ENCODE peak calls at places on chromosome 20, in six cellular contexts. C is neural crest cell, Y is GM10248, X is sigmoid colon, M is RWPE1, R is GM12865. L is an unnamed sample.

GRCh38 chr20:37295001-37295400 is 5.5 kb downstream of the MANBAL start:
- DNase-seq in C (no peak), Y (no peak), X (peak; percentile 87), M (peak; percentile 99), R (peak; percentile 47), L (peak; percentile 98)

GRCh38 chr20:46350986-46351267 is 42.6 kb upstream of the CDH22 start:
- DNase-seq in C (no peak), Y (no peak), X (no peak), M (no peak), R (no peak), L (no peak)

GRCh38 chr20:48684501-48685041 is 143.2 kb downstream of the PREX1 start:
- DNase-seq in C (no peak), Y (no peak), X (no peak), M (no peak), R (no peak), L (no peak)

GRCh38 chr20:7772376-7772775 is 167.9 kb downstream of the HAO1 start:
- DNase-seq in C (no peak), Y (no peak), X (no peak), M (peak; percentile 60), R (no peak), L (peak; percentile 81)

GRCh38 chr20:12989586-12989985 is 19.2 kb upstream of the SPTLC3 start:
- DNase-seq in C (no peak), Y (no peak), X (no peak), M (no peak), R (no peak), L (no peak)

GRCh38 chr20:5397418-5397817 is 80.7 kb upstream of the PROKR2 start:
- DNase-seq in C (no peak), Y (no peak), X (no peak), M (peak; percentile 30), R (no peak), L (peak; percentile 35)

GRCh38 chr20:13510837-13511488 is 127.8 kb downstream of the TASP1 start:
- DNase-seq in C (no peak), Y (no peak), X (peak; percentile 71), M (no peak), R (no peak), L (peak; percentile 13)

GRCh38 chr20:38645980-38646858 is 44.6 kb downstream of the ARHGAP40 start:
- DNase-seq in C (peak; percentile 84), Y (peak; percentile 92), X (peak; percentile 74), M (peak; percentile 95), R (peak; percentile 86), L (peak; percentile 21)

GRCh38 chr20:8370774-8371173 is 238.7 kb downstream of the PLCB1 start:
- DNase-seq in C (no peak), Y (no peak), X (no peak), M (no peak), R (no peak), L (no peak)

GRCh38 chr20:41031243-41031619 is 2.6 kb downstream of the TOP1 start:
- DNase-seq in C (no peak), Y (no peak), X (no peak), M (no peak), R (no peak), L (no peak)

GRCh38 chr20:54118220-54119001 is 48.0 kb upstream of the BCAS1 start:
- DNase-seq in C (no peak), Y (no peak), X (no peak), M (no peak), R (no peak), L (no peak)

GRCh38 chr20:16710781-16711180 is 19.0 kb upstream of the SNRPB2 start:
- DNase-seq in C (no peak), Y (no peak), X (no peak), M (no peak), R (peak; percentile 22), L (no peak)

GRCh38 chr20:46207031-46207549 is 89.0 kb downstream of the CD40 start:
- DNase-seq in C (no peak), Y (no peak), X (no peak), M (no peak), R (no peak), L (no peak)

GRCh38 chr20:50464026-50464724 is 46.0 kb upstream of the PTPN1 start:
- DNase-seq in C (peak; percentile 50), Y (peak; percentile 67), X (peak; percentile 88), M (peak; percentile 76), R (peak; percentile 69), L (no peak)

GRCh38 chr20:47352332-47353223 is 3.9 kb downstream of the ZMYND8 start:
- DNase-seq in C (no peak), Y (no peak), X (no peak), M (no peak), R (peak; percentile 36), L (peak; percentile 54)

GRCh38 chr20:57190536-57191265 is 75.7 kb downstream of the BMP7 start:
- DNase-seq in C (no peak), Y (no peak), X (no peak), M (peak; percentile 74), R (no peak), L (peak; percentile 36)

GRCh38 chr20:57065646-57066045 is 200.8 kb downstream of the BMP7 start:
- DNase-seq in C (no peak), Y (no peak), X (no peak), M (no peak), R (no peak), L (peak; percentile 62)

GRCh38 chr20:35237486-35237885 is 11.0 kb downstream of the MMP24 start:
- DNase-seq in C (no peak), Y (no peak), X (no peak), M (no peak), R (no peak), L (no peak)

GRCh38 chr20:49964964-49965780 is 17.6 kb upstream of the SNAI1 start:
- DNase-seq in C (peak; percentile 57), Y (peak; percentile 58), X (peak; percentile 46), M (peak; percentile 60), R (peak; percentile 66), L (no peak)

GRCh38 chr20:41340327-41341055 is at the start of gene LPIN3:
- DNase-seq in C (peak; percentile 68), Y (peak; percentile 87), X (peak; percentile 94), M (peak; percentile 100), R (peak; percentile 57), L (peak; percentile 39)

GRCh38 chr20:34516874-34517542 is 786 bp downstream of the DYNLRB1 start:
- DNase-seq in C (no peak), Y (peak; percentile 54), X (no peak), M (peak; percentile 64), R (peak; percentile 50), L (no peak)

GRCh38 chr20:22698443-22698842 is 114.1 kb upstream of the FOXA2 start:
- DNase-seq in C (no peak), Y (no peak), X (no peak), M (peak; percentile 60), R (no peak), L (no peak)

GRCh38 chr20:35881676-35882075 is 72.6 kb downstream of the SCAND1 start:
- DNase-seq in C (no peak), Y (no peak), X (no peak), M (no peak), R (no peak), L (no peak)

GRCh38 chr20:44496976-44497375 is 21.3 kb downstream of the TTPAL start:
- DNase-seq in C (no peak), Y (no peak), X (peak; percentile 35), M (peak; percentile 97), R (peak; percentile 62), L (peak; percentile 92)

DNA sequence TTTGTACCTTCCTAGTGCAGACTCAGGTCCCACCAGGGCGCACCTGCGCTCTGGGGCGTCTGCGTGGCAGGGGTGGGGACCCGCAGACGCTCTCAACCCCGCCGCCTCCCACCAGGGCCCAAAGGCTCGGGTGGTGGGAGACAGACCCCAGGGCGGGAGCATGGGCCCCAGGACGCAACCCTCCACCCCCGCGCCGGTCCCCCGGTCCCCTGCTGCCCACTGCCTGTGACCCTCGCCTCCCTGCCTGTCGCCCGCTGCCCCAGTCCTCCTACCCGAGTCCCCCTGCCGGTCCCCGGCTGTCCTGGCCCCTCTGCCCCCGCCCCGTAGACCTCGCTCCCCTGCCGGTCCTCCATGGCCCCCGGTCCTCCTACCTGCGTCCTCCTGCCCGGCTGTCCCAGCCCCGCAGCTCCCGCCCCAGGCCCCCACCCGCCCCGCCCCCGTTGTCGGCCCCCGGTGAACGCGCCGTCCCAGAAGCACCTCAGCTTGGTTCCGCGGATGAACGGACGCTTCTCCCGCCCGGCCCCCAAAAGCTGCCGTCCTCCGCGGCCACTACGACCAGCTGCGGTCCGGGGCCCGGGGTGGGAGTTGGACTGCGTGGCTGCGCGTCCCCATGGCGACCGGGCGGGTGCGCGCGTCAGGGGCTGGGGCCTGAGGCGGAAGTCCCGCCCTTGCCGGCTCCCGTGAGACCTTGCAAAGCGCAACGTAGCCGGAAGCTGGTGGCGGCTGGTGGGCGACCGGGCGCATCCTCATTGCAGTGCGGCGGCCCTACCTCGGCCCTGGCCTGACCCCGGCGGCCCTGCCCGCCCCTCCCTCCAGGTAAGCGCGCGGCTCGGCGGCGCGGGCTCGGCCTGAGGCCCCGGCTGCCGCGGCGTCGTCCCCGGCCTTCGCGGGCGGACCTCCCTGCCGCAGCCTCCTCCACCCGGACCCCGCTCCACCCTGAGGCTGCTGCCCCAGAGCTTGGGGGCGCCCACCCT is at the start of gene ARFGAP1:
- DNase-seq in C (peak; percentile 88), Y (peak; percentile 99), X (peak; percentile 94), M (peak; percentile 96), R (peak; percentile 92), L (peak; percentile 83)
- TF ChIP-seq CTCF in C (no peak), Y (no peak), X (no peak), M (no peak), R (no peak), L (no peak)

GRCh38 chr20:11143481-11143880 is 469.7 kb upstream of the JAG1 start:
- DNase-seq in C (no peak), Y (no peak), X (no peak), M (no peak), R (no peak), L (no peak)

GRCh38 chr20:11140359-11140758 is 466.6 kb upstream of the JAG1 start:
- DNase-seq in C (no peak), Y (no peak), X (no peak), M (peak; percentile 63), R (no peak), L (peak; percentile 96)

GRCh38 chr20:11144114-11144513 is 470.3 kb upstream of the JAG1 start:
- DNase-seq in C (no peak), Y (no peak), X (peak; percentile 72), M (peak; percentile 68), R (no peak), L (peak; percentile 97)
- TF ChIP-seq CTCF in C (no peak), Y (no peak), X (no peak), M (no peak), R (no peak), L (no peak)

DNA sequence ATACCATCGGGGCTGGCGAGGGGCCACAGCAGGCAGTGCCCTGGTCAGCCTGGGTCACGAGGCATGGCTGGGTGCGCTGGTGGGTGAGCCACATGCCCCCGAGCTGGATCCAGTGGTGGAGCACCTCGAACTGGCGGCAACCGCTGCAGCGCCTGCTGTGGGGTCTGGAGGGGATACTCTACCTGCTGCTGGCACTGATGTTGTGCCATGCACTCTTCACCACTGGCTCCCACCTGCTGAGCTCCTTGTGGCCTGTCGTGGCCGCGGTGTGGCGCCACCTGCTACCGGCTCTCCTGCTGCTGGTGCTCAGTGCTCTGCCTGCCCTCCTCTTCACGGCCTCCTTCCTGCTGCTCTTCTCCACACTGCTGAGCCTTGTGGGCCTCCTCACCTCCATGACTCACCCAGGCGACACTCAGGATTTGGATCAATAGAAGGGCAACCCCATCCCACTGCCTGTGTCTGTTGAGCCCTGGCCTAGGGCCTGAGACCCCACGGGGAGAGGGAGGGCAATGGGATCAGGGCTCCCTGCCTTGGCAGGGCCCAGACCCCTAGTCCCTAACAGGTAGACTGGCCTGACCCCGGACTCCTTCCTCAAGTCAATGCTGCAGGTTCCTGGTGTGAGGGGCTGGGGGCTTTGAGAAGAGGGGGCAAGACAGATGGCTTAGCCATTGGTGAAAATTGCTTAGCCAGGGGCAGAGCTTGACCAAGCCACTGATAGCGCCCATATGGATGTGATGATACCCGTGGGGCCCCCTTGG is 598 bp downstream of the TMEM239 start:
- DNase-seq in C (no peak), Y (no peak), X (no peak), M (no peak), R (peak; percentile 46), L (no peak)
- TF ChIP-seq CTCF in C (no peak), Y (peak; percentile 6), X (no peak), M (no peak), R (peak; percentile 27), L (no peak)

GRCh38 chr20:21129861-21130260 is 4.0 kb downstream of the KIZ start:
- DNase-seq in C (no peak), Y (no peak), X (no peak), M (no peak), R (no peak), L (no peak)
- TF ChIP-seq CTCF in C (peak; percentile 27), Y (no peak), X (no peak), M (no peak), R (no peak), L (no peak)

L was measured in astrocyte.